ENCODE peak calls at places on chromosomes 1 and 21, in ten cellular contexts. One of them, this sample, is unnamed.
A peak's percentile ranks its signal among the peaks of the same experiment; 100 is the strongest.

GRCh38 chr1:119081705-119082104 is 58.7 kb downstream of the WARS2 start:
- DNase-seq in testis: no peak
- DNase-seq in sigmoid colon: no peak
- DNase-seq in HCT116: no peak
- DNase-seq in ovary: no peak
- DNase-seq in prostate gland: no peak
- DNase-seq in spleen: no peak
- DNase-seq in stomach: no peak
- DNase-seq in transverse colon: no peak
- DNase-seq in body of pancreas: no peak
- DNase-seq in this sample: no peak

GRCh38 chr1:231590453-231591198 is 36.0 kb upstream of the DISC1 start:
- DNase-seq in testis: peak; percentile 58
- DNase-seq in sigmoid colon: peak; percentile 73
- DNase-seq in HCT116: peak; percentile 47
- DNase-seq in ovary: peak; percentile 21
- DNase-seq in prostate gland: peak; percentile 31
- DNase-seq in spleen: no peak
- DNase-seq in stomach: peak; percentile 48
- DNase-seq in transverse colon: peak; percentile 53
- DNase-seq in body of pancreas: peak; percentile 64
- DNase-seq in this sample: peak; percentile 41

GRCh38 chr21:42340187-42340586 is 10.6 kb downstream of the TFF2 start:
- DNase-seq in testis: peak; percentile 10
- DNase-seq in sigmoid colon: peak; percentile 30
- DNase-seq in HCT116: no peak
- DNase-seq in ovary: no peak
- DNase-seq in prostate gland: no peak
- DNase-seq in spleen: peak; percentile 20
- DNase-seq in stomach: no peak
- DNase-seq in transverse colon: no peak
- DNase-seq in body of pancreas: no peak
- DNase-seq in this sample: no peak

GRCh38 chr21:37195078-37195477 is 72.1 kb downstream of the VPS26C start:
- DNase-seq in testis: no peak
- DNase-seq in sigmoid colon: no peak
- DNase-seq in HCT116: no peak
- DNase-seq in ovary: no peak
- DNase-seq in prostate gland: no peak
- DNase-seq in spleen: no peak
- DNase-seq in stomach: no peak
- DNase-seq in transverse colon: no peak
- DNase-seq in body of pancreas: no peak
- DNase-seq in this sample: no peak

GRCh38 chr1:233639611-233640010 is 25.7 kb downstream of the KCNK1 start:
- DNase-seq in testis: no peak
- DNase-seq in sigmoid colon: no peak
- DNase-seq in HCT116: no peak
- DNase-seq in ovary: no peak
- DNase-seq in prostate gland: no peak
- DNase-seq in spleen: no peak
- DNase-seq in stomach: no peak
- DNase-seq in transverse colon: no peak
- DNase-seq in body of pancreas: no peak
- DNase-seq in this sample: no peak

GRCh38 chr1:28580706-28581530 is 11.1 kb upstream of the RAB42 start:
- DNase-seq in testis: peak; percentile 40
- DNase-seq in sigmoid colon: no peak
- DNase-seq in HCT116: no peak
- DNase-seq in ovary: no peak
- DNase-seq in prostate gland: peak; percentile 31
- DNase-seq in spleen: peak; percentile 79
- DNase-seq in stomach: peak; percentile 42
- DNase-seq in transverse colon: peak; percentile 68
- DNase-seq in body of pancreas: peak; percentile 46
- DNase-seq in this sample: no peak

GRCh38 chr1:75559800-75560199 is 51.1 kb downstream of the SLC44A5 start:
- DNase-seq in testis: no peak
- DNase-seq in sigmoid colon: no peak
- DNase-seq in HCT116: no peak
- DNase-seq in ovary: no peak
- DNase-seq in prostate gland: no peak
- DNase-seq in spleen: no peak
- DNase-seq in stomach: no peak
- DNase-seq in transverse colon: no peak
- DNase-seq in body of pancreas: no peak
- DNase-seq in this sample: no peak

GRCh38 chr1:163084330-163084729 is 15.2 kb downstream of the RGS4 start:
- DNase-seq in testis: no peak
- DNase-seq in sigmoid colon: no peak
- DNase-seq in HCT116: no peak
- DNase-seq in ovary: no peak
- DNase-seq in prostate gland: no peak
- DNase-seq in spleen: no peak
- DNase-seq in stomach: no peak
- DNase-seq in transverse colon: no peak
- DNase-seq in body of pancreas: no peak
- DNase-seq in this sample: no peak

GRCh38 chr1:7456683-7457082 is 314.4 kb upstream of the VAMP3 start:
- DNase-seq in testis: no peak
- DNase-seq in sigmoid colon: no peak
- DNase-seq in HCT116: no peak
- DNase-seq in ovary: no peak
- DNase-seq in prostate gland: no peak
- DNase-seq in spleen: no peak
- DNase-seq in stomach: no peak
- DNase-seq in transverse colon: no peak
- DNase-seq in body of pancreas: peak; percentile 90
- DNase-seq in this sample: no peak

GRCh38 chr1:7457811-7458210 is 313.3 kb upstream of the VAMP3 start:
- DNase-seq in testis: no peak
- DNase-seq in sigmoid colon: no peak
- DNase-seq in HCT116: no peak
- DNase-seq in ovary: no peak
- DNase-seq in prostate gland: no peak
- DNase-seq in spleen: no peak
- DNase-seq in stomach: no peak
- DNase-seq in transverse colon: no peak
- DNase-seq in body of pancreas: no peak
- DNase-seq in this sample: no peak

GRCh38 chr1:7454895-7455784 is 316.0 kb upstream of the VAMP3 start:
- DNase-seq in testis: peak; percentile 32
- DNase-seq in sigmoid colon: no peak
- DNase-seq in HCT116: no peak
- DNase-seq in ovary: peak; percentile 54
- DNase-seq in prostate gland: peak; percentile 7
- DNase-seq in spleen: no peak
- DNase-seq in stomach: no peak
- DNase-seq in transverse colon: no peak
- DNase-seq in body of pancreas: no peak
- DNase-seq in this sample: no peak

GRCh38 chr1:7454052-7454815 is 316.9 kb upstream of the VAMP3 start:
- DNase-seq in testis: peak; percentile 30
- DNase-seq in sigmoid colon: no peak
- DNase-seq in HCT116: no peak
- DNase-seq in ovary: no peak
- DNase-seq in prostate gland: no peak
- DNase-seq in spleen: no peak
- DNase-seq in stomach: peak; percentile 47
- DNase-seq in transverse colon: peak; percentile 16
- DNase-seq in body of pancreas: no peak
- DNase-seq in this sample: no peak

GRCh38 chr1:7455796-7456568 is 315.1 kb upstream of the VAMP3 start:
- DNase-seq in testis: no peak
- DNase-seq in sigmoid colon: no peak
- DNase-seq in HCT116: no peak
- DNase-seq in ovary: no peak
- DNase-seq in prostate gland: no peak
- DNase-seq in spleen: no peak
- DNase-seq in stomach: no peak
- DNase-seq in transverse colon: no peak
- DNase-seq in body of pancreas: peak; percentile 37
- DNase-seq in this sample: no peak
- TF ChIP-seq CTCF in testis: no peak
- TF ChIP-seq CTCF in sigmoid colon: no peak
- TF ChIP-seq CTCF in HCT116: no peak
- TF ChIP-seq CTCF in ovary: no peak
- TF ChIP-seq CTCF in prostate gland: no peak
- TF ChIP-seq CTCF in spleen: no peak
- TF ChIP-seq CTCF in stomach: no peak
- TF ChIP-seq CTCF in transverse colon: no peak
- TF ChIP-seq CTCF in body of pancreas: no peak
- TF ChIP-seq CTCF in this sample: no peak

DNA sequence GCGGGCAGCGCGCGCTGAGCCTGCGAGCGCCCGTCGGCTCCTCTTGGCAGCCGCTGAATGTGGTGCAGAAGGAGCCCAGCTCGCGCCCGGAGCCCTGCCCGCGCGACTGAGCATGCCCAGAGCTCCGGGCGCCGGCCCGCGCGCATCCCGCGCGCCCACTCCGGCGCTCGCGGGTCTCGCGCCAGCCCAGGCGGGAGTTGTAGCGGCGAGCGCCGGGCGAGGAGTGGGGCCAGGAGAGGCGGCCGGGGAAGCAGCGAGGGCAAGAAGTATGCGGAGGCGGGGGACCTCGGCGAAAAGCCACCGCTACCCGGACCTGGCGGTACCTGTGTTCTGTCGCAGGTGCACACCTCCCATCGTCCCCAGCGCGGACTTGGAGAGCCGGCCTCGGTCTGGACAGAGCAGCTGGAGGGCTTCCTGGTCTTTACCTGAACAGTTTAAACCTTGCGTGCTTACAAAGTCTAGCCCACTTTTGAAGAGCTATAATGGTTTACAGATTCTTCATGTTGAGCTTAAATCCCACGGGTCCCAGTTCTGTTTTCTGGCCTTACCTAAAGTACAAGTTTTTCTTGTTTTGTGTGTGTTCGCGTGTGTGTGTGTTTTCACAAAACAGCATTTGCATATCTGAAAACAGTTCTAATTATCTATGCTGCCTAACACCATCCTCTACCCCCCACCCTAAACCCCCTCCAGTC is at the start of gene DDAH1:
- DNase-seq in testis: peak; percentile 84
- DNase-seq in sigmoid colon: peak; percentile 74
- DNase-seq in HCT116: peak; percentile 23
- DNase-seq in ovary: peak; percentile 31
- DNase-seq in prostate gland: peak; percentile 67
- DNase-seq in spleen: peak; percentile 78
- DNase-seq in stomach: peak; percentile 83
- DNase-seq in transverse colon: peak; percentile 71
- DNase-seq in body of pancreas: peak; percentile 91
- DNase-seq in this sample: peak; percentile 24
- TF ChIP-seq POLR2A in testis: no peak
- TF ChIP-seq POLR2A in sigmoid colon: no peak
- TF ChIP-seq POLR2A in HCT116: no peak
- TF ChIP-seq POLR2A in ovary: no peak
- TF ChIP-seq POLR2A in prostate gland: peak; percentile 12
- TF ChIP-seq POLR2A in spleen: no peak
- TF ChIP-seq POLR2A in stomach: no peak
- TF ChIP-seq POLR2A in transverse colon: no peak
- TF ChIP-seq POLR2A in body of pancreas: peak; percentile 53
- TF ChIP-seq POLR2A in this sample: peak; percentile 37

GRCh38 chr1:4113897-4114296 is 213.8 kb upstream of the C1orf174 start:
- DNase-seq in testis: no peak
- DNase-seq in sigmoid colon: no peak
- DNase-seq in HCT116: no peak
- DNase-seq in ovary: no peak
- DNase-seq in prostate gland: no peak
- DNase-seq in spleen: no peak
- DNase-seq in stomach: no peak
- DNase-seq in transverse colon: no peak
- DNase-seq in body of pancreas: no peak
- DNase-seq in this sample: no peak

GRCh38 chr1:4108741-4109625 is 208.9 kb upstream of the C1orf174 start:
- DNase-seq in testis: no peak
- DNase-seq in sigmoid colon: peak; percentile 48
- DNase-seq in HCT116: no peak
- DNase-seq in ovary: no peak
- DNase-seq in prostate gland: no peak
- DNase-seq in spleen: peak; percentile 47
- DNase-seq in stomach: no peak
- DNase-seq in transverse colon: no peak
- DNase-seq in body of pancreas: no peak
- DNase-seq in this sample: no peak

GRCh38 chr1:4109626-4109940 is 209.5 kb upstream of the C1orf174 start:
- DNase-seq in testis: no peak
- DNase-seq in sigmoid colon: peak; percentile 51
- DNase-seq in HCT116: no peak
- DNase-seq in ovary: no peak
- DNase-seq in prostate gland: no peak
- DNase-seq in spleen: peak; percentile 33
- DNase-seq in stomach: no peak
- DNase-seq in transverse colon: no peak
- DNase-seq in body of pancreas: no peak
- DNase-seq in this sample: no peak

GRCh38 chr1:4108341-4108740 is 208.3 kb upstream of the C1orf174 start:
- DNase-seq in testis: no peak
- DNase-seq in sigmoid colon: peak; percentile 36
- DNase-seq in HCT116: peak; percentile 4
- DNase-seq in ovary: no peak
- DNase-seq in prostate gland: no peak
- DNase-seq in spleen: peak; percentile 36
- DNase-seq in stomach: no peak
- DNase-seq in transverse colon: no peak
- DNase-seq in body of pancreas: no peak
- DNase-seq in this sample: no peak

DNA sequence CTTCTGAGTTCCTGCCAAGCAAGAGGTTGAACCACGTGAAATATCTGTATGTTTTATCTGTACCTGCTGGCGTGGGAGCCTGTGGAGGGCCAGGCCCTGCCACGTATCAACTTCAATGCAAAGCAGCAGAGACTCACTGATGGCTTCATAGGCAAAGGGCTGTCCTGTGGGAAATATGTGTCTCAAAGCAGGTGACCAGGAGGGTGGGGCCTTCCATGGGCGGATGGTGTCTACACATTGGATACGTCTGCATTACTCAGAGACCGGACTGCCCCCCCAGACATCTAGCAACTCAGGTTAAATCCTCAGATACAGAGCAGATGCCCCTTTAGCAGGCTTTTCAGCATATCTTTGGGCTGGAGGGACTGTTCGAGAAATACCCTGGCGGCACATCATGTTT is 210.8 kb upstream of the C1orf174 start:
- DNase-seq in testis: no peak
- DNase-seq in sigmoid colon: peak; percentile 40
- DNase-seq in HCT116: no peak
- DNase-seq in ovary: no peak
- DNase-seq in prostate gland: no peak
- DNase-seq in spleen: peak; percentile 35
- DNase-seq in stomach: no peak
- DNase-seq in transverse colon: no peak
- DNase-seq in body of pancreas: no peak
- DNase-seq in this sample: no peak
- H3K9me3 ChIP-seq in testis: no peaks in the 10 kb centered on the region
- H3K9me3 ChIP-seq in sigmoid colon: no peaks in the 10 kb centered on the region
- H3K9me3 ChIP-seq in HCT116: no peaks in the 10 kb centered on the region
- H3K9me3 ChIP-seq in ovary: no peaks in the 10 kb centered on the region
- H3K9me3 ChIP-seq in prostate gland: no peaks in the 10 kb centered on the region
- H3K9me3 ChIP-seq in spleen: peaks cover 22% of the 10 kb centered on the region
- H3K9me3 ChIP-seq in stomach: no peaks in the 10 kb centered on the region
- H3K9me3 ChIP-seq in transverse colon: no peaks in the 10 kb centered on the region
- H3K9me3 ChIP-seq in body of pancreas: peaks cover 5% of the 10 kb centered on the region
- H3K9me3 ChIP-seq in this sample: no peaks in the 10 kb centered on the region

GRCh38 chr21:34128674-34129038 is 55.3 kb downstream of the MRPS6 start:
- DNase-seq in testis: no peak
- DNase-seq in sigmoid colon: no peak
- DNase-seq in HCT116: no peak
- DNase-seq in ovary: no peak
- DNase-seq in prostate gland: no peak
- DNase-seq in spleen: no peak
- DNase-seq in stomach: no peak
- DNase-seq in transverse colon: no peak
- DNase-seq in body of pancreas: no peak
- DNase-seq in this sample: peak; percentile 43

GRCh38 chr21:34130598-34130985 is 57.2 kb downstream of the MRPS6 start:
- DNase-seq in testis: no peak
- DNase-seq in sigmoid colon: no peak
- DNase-seq in HCT116: no peak
- DNase-seq in ovary: no peak
- DNase-seq in prostate gland: no peak
- DNase-seq in spleen: no peak
- DNase-seq in stomach: no peak
- DNase-seq in transverse colon: no peak
- DNase-seq in body of pancreas: no peak
- DNase-seq in this sample: no peak

GRCh38 chr21:34128124-34128523 is 54.7 kb downstream of the MRPS6 start:
- DNase-seq in testis: no peak
- DNase-seq in sigmoid colon: no peak
- DNase-seq in HCT116: no peak
- DNase-seq in ovary: no peak
- DNase-seq in prostate gland: no peak
- DNase-seq in spleen: no peak
- DNase-seq in stomach: no peak
- DNase-seq in transverse colon: no peak
- DNase-seq in body of pancreas: no peak
- DNase-seq in this sample: peak; percentile 31

GRCh38 chr21:34129971-34130597 is 56.7 kb downstream of the MRPS6 start:
- DNase-seq in testis: no peak
- DNase-seq in sigmoid colon: no peak
- DNase-seq in HCT116: no peak
- DNase-seq in ovary: no peak
- DNase-seq in prostate gland: no peak
- DNase-seq in spleen: no peak
- DNase-seq in stomach: no peak
- DNase-seq in transverse colon: no peak
- DNase-seq in body of pancreas: no peak
- DNase-seq in this sample: no peak

DNA sequence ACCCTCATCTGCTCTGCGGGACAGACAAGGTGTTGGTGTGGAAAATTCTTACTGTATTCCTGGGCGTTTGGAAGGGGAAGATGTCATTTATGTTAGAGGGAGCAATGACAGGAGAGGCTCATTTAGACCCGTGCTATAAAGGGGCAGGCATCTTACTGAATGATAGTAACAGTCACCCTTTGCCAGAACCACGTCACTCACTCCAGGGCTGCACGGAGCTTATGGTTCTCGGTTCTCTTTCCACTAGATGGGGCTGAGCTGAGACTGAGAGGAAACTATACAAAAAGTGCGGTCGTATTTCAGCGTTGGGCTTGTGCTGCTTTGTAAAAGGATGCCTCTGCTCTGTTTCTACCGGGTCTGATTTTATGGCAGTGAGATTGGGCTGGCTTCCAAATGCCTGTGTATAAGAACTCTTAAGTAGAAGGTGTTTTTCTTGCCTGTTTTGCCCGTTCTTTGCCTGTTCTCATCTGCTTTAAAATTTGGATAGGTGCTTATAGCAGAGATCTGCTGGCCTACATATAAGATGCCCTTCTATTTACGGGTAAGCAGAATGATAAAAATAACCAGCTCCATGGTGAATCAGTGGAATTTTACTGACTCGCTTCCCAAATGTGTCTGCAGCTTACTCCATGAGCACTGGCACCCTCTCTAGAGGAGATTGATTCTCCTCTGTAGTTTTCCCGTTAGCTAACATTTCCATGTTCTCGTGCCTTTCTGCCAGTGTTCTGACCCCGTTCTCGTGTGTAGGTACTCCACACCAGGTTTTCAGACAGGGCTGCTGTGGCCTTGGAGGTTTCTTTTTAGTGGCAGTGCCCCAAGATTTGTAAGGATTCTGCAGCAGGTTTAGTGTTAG is 55.9 kb downstream of the MRPS6 start:
- DNase-seq in testis: peak; percentile 80
- DNase-seq in sigmoid colon: peak; percentile 85
- DNase-seq in HCT116: no peak
- DNase-seq in ovary: peak; percentile 53
- DNase-seq in prostate gland: peak; percentile 69
- DNase-seq in spleen: no peak
- DNase-seq in stomach: peak; percentile 35
- DNase-seq in transverse colon: peak; percentile 42
- DNase-seq in body of pancreas: peak; percentile 62
- DNase-seq in this sample: peak; percentile 59
- TF ChIP-seq CTCF in testis: peak; percentile 26
- TF ChIP-seq CTCF in sigmoid colon: peak; percentile 22
- TF ChIP-seq CTCF in HCT116: no peak
- TF ChIP-seq CTCF in ovary: no peak
- TF ChIP-seq CTCF in prostate gland: no peak
- TF ChIP-seq CTCF in spleen: no peak
- TF ChIP-seq CTCF in stomach: no peak
- TF ChIP-seq CTCF in transverse colon: peak; percentile 28
- TF ChIP-seq CTCF in body of pancreas: peak; percentile 35
- TF ChIP-seq CTCF in this sample: peak; percentile 36

This sample was measured in uterus.